ENCODE peak calls at places on chromosomes 5 and 9, in seven cellular contexts. H is heart right ventricle; C is activated CD4-positive, alpha-beta T cell treated with anti-CD3 and anti-CD28 coated beads for 36 hours; L is HepG2; W is GM12878; E is activated CD8-positive, alpha-beta T cell treated with anti-CD3 and anti-CD28 coated beads, Interleukin-2, amount 10 ng/mL, durations not matched to agents 7 days and 5 days; P is activated T-cell treated with anti-CD3 and anti-CD28 coated beads, Interleukin-2, amount 50 U/mL, for 72 hours. V is an unnamed sample.

GRCh38 chr9:126397056-126397455 is 70.4 kb downstream of the MVB12B start:
- ATAC-seq in H (no peak), C (peak), L (peak), W (peak), E (peak), P (peak), V (no peak)

GRCh38 chr9:129968690-129969485 is 74.1 kb downstream of the FNBP1 start:
- ATAC-seq in H (peak), C (peak), L (no peak), W (no peak), E (no peak), P (peak), V (peak)

GRCh38 chr9:1071730-1072129 is 21.6 kb downstream of the DMRT2 start:
- ATAC-seq in H (no peak), C (no peak), L (no peak), W (no peak), E (no peak), P (no peak), V (peak)

GRCh38 chr5:1946776-1947175 is 64.1 kb upstream of the IRX4 start:
- ATAC-seq in H (peak), C (no peak), L (no peak), W (no peak), E (no peak), P (no peak), V (no peak)

GRCh38 chr5:81788271-81788670 is 37.4 kb upstream of the SSBP2 start:
- ATAC-seq in H (no peak), C (no peak), L (no peak), W (no peak), E (no peak), P (no peak), V (no peak)

GRCh38 chr5:57280811-57281301 is 107.0 kb downstream of the GPBP1 start:
- ATAC-seq in H (no peak), C (no peak), L (no peak), W (no peak), E (no peak), P (no peak), V (peak)

GRCh38 chr5:139974661-139975060 is 68.4 kb downstream of the NRG2 start:
- ATAC-seq in H (peak), C (no peak), L (no peak), W (peak), E (no peak), P (no peak), V (no peak)

GRCh38 chr5:107248065-107248695 is 422.6 kb downstream of the EFNA5 start:
- ATAC-seq in H (no peak), C (no peak), L (no peak), W (peak), E (no peak), P (no peak), V (peak)

V was measured in esophagus mucosa.